ENCODE peak calls at places on chromosomes 16 and 17, in four cellular contexts. G, R, P and W are unnamed samples.

GRCh38 chr17:58254803-58255202 is 16.4 kb downstream of the LPO start:
- DNase-seq in G (no peak), R (no peak), P (no peak), W (no peak)

GRCh38 chr16:83215417-83216001 is 588.7 kb downstream of the CDH13 start:
- DNase-seq in G (no peak), R (peak; percentile 71), P (no peak), W (no peak)

GRCh38 chr17:76691379-76692191 is 19.2 kb downstream of the MXRA7 start:
- DNase-seq in G (no peak), R (no peak), P (no peak), W (no peak)

GRCh38 chr17:31674717-31675349 is 184.2 kb downstream of the COPRS start:
- DNase-seq in G (no peak), R (peak; percentile 53), P (no peak), W (peak; percentile 56)

GRCh38 chr17:16100737-16101400 is 101.2 kb downstream of the TTC19 start:
- DNase-seq in G (no peak), R (no peak), P (no peak), W (no peak)

GRCh38 chr16:70151391-70151790 is 22.2 kb upstream of the CLEC18C start:
- DNase-seq in G (no peak), R (no peak), P (no peak), W (no peak)

GRCh38 chr16:2471016-2471652 is at the start of gene NTN3:
- DNase-seq in G (no peak), R (no peak), P (no peak), W (no peak)

GRCh38 chr17:63274156-63274555 is 171.9 kb downstream of the CYB561 start:
- DNase-seq in G (no peak), R (no peak), P (no peak), W (no peak)

GRCh38 chr17:55451203-55451641 is 29.6 kb upstream of the MMD start:
- DNase-seq in G (no peak), R (no peak), P (no peak), W (no peak)

GRCh38 chr17:77556408-77557068 is 402.0 kb upstream of the TNRC6C start:
- DNase-seq in G (no peak), R (no peak), P (no peak), W (no peak)

GRCh38 chr16:82059161-82059982 is 24.3 kb downstream of the HSD17B2 start:
- DNase-seq in G (no peak), R (no peak), P (no peak), W (no peak)

GRCh38 chr17:39606434-39607056 is 1.2 kb downstream of the NEUROD2 start:
- DNase-seq in G (no peak), R (no peak), P (no peak), W (no peak)

GRCh38 chr17:48608494-48608834 is 2.4 kb downstream of the HOXB7 start:
- DNase-seq in G (no peak), R (no peak), P (no peak), W (no peak)

GRCh38 chr16:86824751-86825310 is 246.5 kb downstream of the FOXL1 start:
- DNase-seq in G (no peak), R (no peak), P (no peak), W (no peak)

GRCh38 chr17:51144266-51145022 is 8.9 kb upstream of the NME1 start:
- DNase-seq in G (no peak), R (no peak), P (no peak), W (no peak)

GRCh38 chr16:72508196-72508595 is 336.2 kb upstream of the PMFBP1 start:
- DNase-seq in G (no peak), R (no peak), P (no peak), W (no peak)

GRCh38 chr17:82096709-82097186 is 1.3 kb downstream of the FASN start:
- DNase-seq in G (no peak), R (no peak), P (no peak), W (no peak)

GRCh38 chr17:31858647-31859486 is at the start of gene COPRS:
- DNase-seq in G (peak; percentile 71), R (peak; percentile 89), P (peak; percentile 60), W (peak; percentile 54)

GRCh38 chr17:45430738-45431530 is 1.7 kb downstream of the ARHGAP27 start:
- DNase-seq in G (no peak), R (peak; percentile 32), P (no peak), W (peak; percentile 67)

GRCh38 chr16:90078594-90078895 is 1.4 kb upstream of the PRDM7 start:
- DNase-seq in G (no peak), R (no peak), P (no peak), W (no peak)

GRCh38 chr16:88938933-88939813 is 37.8 kb downstream of the CBFA2T3 start:
- DNase-seq in G (no peak), R (no peak), P (no peak), W (no peak)

GRCh38 chr17:17523001-17523713 is 27.0 kb upstream of the RASD1 start:
- DNase-seq in G (no peak), R (no peak), P (no peak), W (no peak)

GRCh38 chr17:4248504-4249277 is 15.1 kb downstream of the ANKFY1 start:
- DNase-seq in G (no peak), R (no peak), P (no peak), W (no peak)

GRCh38 chr17:14559720-14560119 is 258.8 kb downstream of the HS3ST3B1 start:
- DNase-seq in G (no peak), R (no peak), P (no peak), W (no peak)

GRCh38 chr17:58200024-58200633 is 7.6 kb downstream of the EPX start:
- DNase-seq in G (peak; percentile 17), R (peak; percentile 74), P (no peak), W (peak; percentile 53)

GRCh38 chr16:23026777-23027362 is 122.4 kb downstream of the USP31 start:
- DNase-seq in G (no peak), R (peak; percentile 54), P (no peak), W (no peak)

GRCh38 chr16:66293207-66293735 is 73.2 kb upstream of the CDH5 start:
- DNase-seq in G (no peak), R (no peak), P (no peak), W (no peak)

GRCh38 chr16:3121843-3122467 is 9.6 kb downstream of the ZNF205 start:
- DNase-seq in G (no peak), R (no peak), P (no peak), W (no peak)

GRCh38 chr17:80927791-80928216 is 63.8 kb upstream of the CHMP6 start:
- DNase-seq in G (no peak), R (no peak), P (no peak), W (no peak)

GRCh38 chr16:51113254-51114125 is 37.6 kb downstream of the SALL1 start:
- DNase-seq in G (no peak), R (no peak), P (no peak), W (no peak)

GRCh38 chr17:53061446-53061845 is 761.3 kb upstream of the KIF2B start:
- DNase-seq in G (no peak), R (no peak), P (no peak), W (no peak)

GRCh38 chr16:4412854-4413253 is 3.5 kb downstream of the CORO7 start:
- DNase-seq in G (no peak), R (no peak), P (no peak), W (no peak)

GRCh38 chr17:7238418-7239090 is 703 bp downstream of the PHF23 start:
- DNase-seq in G (no peak), R (peak; percentile 48), P (no peak), W (no peak)

GRCh38 chr16:68901910-68902309 is 58.6 kb downstream of the TANGO6 start:
- DNase-seq in G (no peak), R (peak; percentile 34), P (no peak), W (peak; percentile 46)